ENCODE peak calls at places on chromosomes 16 and 17, in six cellular contexts. T is AG04450, O is tibial nerve, K is left ventricle myocardium inferior, E is heart left ventricle, X is lower leg skin. Y is an unnamed sample.

GRCh38 chr16:86602521-86602920 is 24.2 kb downstream of the FOXL1 start:
- DNase-seq in T (no peak), O (no peak), K (no peak), E (no peak), X (peak; percentile 23), Y (no peak)

GRCh38 chr17:28384281-28385036 is 13.0 kb downstream of the SARM1 start:
- DNase-seq in T (no peak), O (peak; percentile 14), K (peak; percentile 49), E (peak; percentile 58), X (peak; percentile 93), Y (no peak)

GRCh38 chr17:50396261-50397110 is 837 bp downstream of the LRRC59 start:
- DNase-seq in T (no peak), O (peak; percentile 19), K (no peak), E (peak; percentile 18), X (peak; percentile 88), Y (peak; percentile 16)

GRCh38 chr16:65833171-65833871 is 533.2 kb upstream of the CDH5 start:
- DNase-seq in T (peak; percentile 13), O (peak; percentile 36), K (no peak), E (no peak), X (no peak), Y (peak; percentile 35)

GRCh38 chr16:19366384-19366783 is 51.3 kb upstream of the TMC5 start:
- DNase-seq in T (no peak), O (no peak), K (no peak), E (no peak), X (no peak), Y (no peak)

GRCh38 chr16:19384656-19385055 is 33.0 kb upstream of the TMC5 start:
- DNase-seq in T (no peak), O (no peak), K (no peak), E (no peak), X (no peak), Y (no peak)

GRCh38 chr16:23504453-23505179 is 5.7 kb downstream of the GGA2 start:
- DNase-seq in T (peak; percentile 54), O (peak; percentile 50), K (no peak), E (no peak), X (peak; percentile 91), Y (peak; percentile 94)

GRCh38 chr17:37642706-37643105 is 540 bp downstream of the DDX52 start:
- DNase-seq in T (no peak), O (no peak), K (no peak), E (no peak), X (no peak), Y (no peak)

GRCh38 chr16:81610144-81610842 is 165.7 kb downstream of the CMIP start:
- DNase-seq in T (no peak), O (peak; percentile 55), K (peak; percentile 81), E (peak; percentile 74), X (peak; percentile 96), Y (no peak)

GRCh38 chr16:4917117-4917516 is 19.8 kb downstream of the PPL start:
- DNase-seq in T (no peak), O (no peak), K (no peak), E (no peak), X (no peak), Y (peak; percentile 26)

GRCh38 chr17:44314869-44315661 is 6.7 kb downstream of the RUNDC3A start:
- DNase-seq in T (no peak), O (no peak), K (no peak), E (no peak), X (no peak), Y (no peak)

GRCh38 chr17:68456529-68457167 is 648 bp downstream of the WIPI1 start:
- DNase-seq in T (peak; percentile 77), O (peak; percentile 82), K (peak; percentile 82), E (peak; percentile 82), X (peak; percentile 95), Y (peak; percentile 59)

GRCh38 chr16:86396918-86397317 is 113.4 kb upstream of the FOXF1 start:
- DNase-seq in T (peak; percentile 88), O (no peak), K (no peak), E (no peak), X (no peak), Y (peak; percentile 77)

GRCh38 chr17:27455914-27456680 is at the start of gene KSR1:
- DNase-seq in T (no peak), O (peak; percentile 61), K (peak; percentile 82), E (peak; percentile 84), X (peak; percentile 96), Y (peak; percentile 60)

GRCh38 chr16:70769131-70769530 is 31.8 kb downstream of the VAC14 start:
- DNase-seq in T (no peak), O (no peak), K (no peak), E (no peak), X (no peak), Y (no peak)

GRCh38 chr16:57239089-57239488 is 6.0 kb upstream of the ARL2BP start:
- DNase-seq in T (no peak), O (no peak), K (no peak), E (no peak), X (no peak), Y (no peak)

GRCh38 chr17:19660219-19660870 is 11.8 kb downstream of the ALDH3A2 start:
- DNase-seq in T (no peak), O (no peak), K (no peak), E (no peak), X (no peak), Y (no peak)

GRCh38 chr16:57616241-57616640 is 12.2 kb upstream of the ADGRG1 start:
- DNase-seq in T (no peak), O (no peak), K (no peak), E (no peak), X (peak; percentile 73), Y (no peak)

GRCh38 chr17:27576429-27577123 is 54.4 kb upstream of the LGALS9 start:
- DNase-seq in T (no peak), O (no peak), K (no peak), E (no peak), X (no peak), Y (no peak)

GRCh38 chr17:11485802-11486421 is 112.4 kb upstream of the DNAH9 start:
- DNase-seq in T (no peak), O (no peak), K (no peak), E (no peak), X (peak; percentile 34), Y (no peak)

GRCh38 chr16:3098459-3099394 is at the start of gene ZSCAN10:
- DNase-seq in T (no peak), O (no peak), K (no peak), E (no peak), X (no peak), Y (no peak)
- H3K4me3 ChIP-seq in T (peak within 1 kb of the TSS; percentile 41), O (no peak within 1 kb of the TSS), K (peak within 1 kb of the TSS; percentile 51), E (peak within 1 kb of the TSS; percentile 17), X (no peak within 1 kb of the TSS), Y (peak within 1 kb of the TSS; percentile 6)

DNA sequence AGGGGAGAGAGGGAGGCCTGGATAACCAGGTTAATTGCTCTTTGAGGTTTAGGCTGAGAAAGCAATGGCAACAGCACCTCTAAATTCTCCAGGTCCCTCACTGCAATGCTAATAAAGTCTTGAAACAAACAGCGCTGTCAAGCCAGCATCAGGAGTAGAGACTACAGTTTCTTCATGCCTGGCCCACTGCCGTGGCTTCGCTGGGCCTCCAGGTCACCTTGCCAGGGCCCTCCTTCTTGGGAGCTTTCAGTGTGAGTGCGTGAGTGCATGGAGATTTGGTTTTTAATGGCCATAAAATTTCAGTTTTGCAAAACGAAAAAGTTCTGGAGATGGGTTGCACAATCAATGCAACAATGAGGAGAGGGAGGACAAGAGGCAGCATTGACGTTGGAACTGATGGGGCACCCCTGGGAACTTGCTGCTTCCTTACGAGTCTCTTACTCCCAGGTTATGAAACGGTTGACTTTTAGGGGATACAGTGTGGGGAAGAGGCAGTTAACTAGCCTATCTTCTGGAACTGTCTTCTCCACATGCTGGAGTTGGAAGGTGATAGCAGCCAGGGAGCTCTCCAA is 229.4 kb downstream of the XYLT1 start:
- DNase-seq in T (no peak), O (peak; percentile 40), K (no peak), E (no peak), X (peak; percentile 90), Y (no peak)
- TF ChIP-seq CTCF in T (no peak), O (no peak), K (no peak), E (no peak), X (no peak), Y (no peak)

GRCh38 chr17:48037924-48038323 is 327 bp upstream of the COPZ2 start:
- DNase-seq in T (no peak), O (no peak), K (no peak), E (no peak), X (no peak), Y (no peak)
- H3K4me3 ChIP-seq in T (peak overlapping the region; percentile 70), O (peak overlapping the region; percentile 11), K (peak overlapping the region; percentile 84), E (peak overlapping the region; percentile 71), X (no peak overlapping the region), Y (peak overlapping the region; percentile 20)

GRCh38 chr16:46858151-46858550 is 26.0 kb upstream of the GPT2 start:
- DNase-seq in T (no peak), O (no peak), K (no peak), E (no peak), X (no peak), Y (no peak)

GRCh38 chr16:46859719-46860152 is 24.4 kb upstream of the GPT2 start:
- DNase-seq in T (peak; percentile 52), O (no peak), K (no peak), E (no peak), X (no peak), Y (no peak)

GRCh38 chr16:46854846-46855245 is 23.9 kb upstream of the C16orf87 start:
- DNase-seq in T (no peak), O (no peak), K (no peak), E (no peak), X (no peak), Y (no peak)

GRCh38 chr16:46855389-46855788 is 24.4 kb upstream of the C16orf87 start:
- DNase-seq in T (no peak), O (no peak), K (no peak), E (no peak), X (no peak), Y (no peak)

GRCh38 chr16:46857261-46857962 is 26.4 kb upstream of the C16orf87 start:
- DNase-seq in T (peak; percentile 47), O (no peak), K (no peak), E (no peak), X (no peak), Y (peak; percentile 34)
- TF ChIP-seq CTCF in T (peak; percentile 75), O (peak; percentile 46), K (peak; percentile 49), E (peak; percentile 52), X (no peak), Y (peak; percentile 55)

DNA sequence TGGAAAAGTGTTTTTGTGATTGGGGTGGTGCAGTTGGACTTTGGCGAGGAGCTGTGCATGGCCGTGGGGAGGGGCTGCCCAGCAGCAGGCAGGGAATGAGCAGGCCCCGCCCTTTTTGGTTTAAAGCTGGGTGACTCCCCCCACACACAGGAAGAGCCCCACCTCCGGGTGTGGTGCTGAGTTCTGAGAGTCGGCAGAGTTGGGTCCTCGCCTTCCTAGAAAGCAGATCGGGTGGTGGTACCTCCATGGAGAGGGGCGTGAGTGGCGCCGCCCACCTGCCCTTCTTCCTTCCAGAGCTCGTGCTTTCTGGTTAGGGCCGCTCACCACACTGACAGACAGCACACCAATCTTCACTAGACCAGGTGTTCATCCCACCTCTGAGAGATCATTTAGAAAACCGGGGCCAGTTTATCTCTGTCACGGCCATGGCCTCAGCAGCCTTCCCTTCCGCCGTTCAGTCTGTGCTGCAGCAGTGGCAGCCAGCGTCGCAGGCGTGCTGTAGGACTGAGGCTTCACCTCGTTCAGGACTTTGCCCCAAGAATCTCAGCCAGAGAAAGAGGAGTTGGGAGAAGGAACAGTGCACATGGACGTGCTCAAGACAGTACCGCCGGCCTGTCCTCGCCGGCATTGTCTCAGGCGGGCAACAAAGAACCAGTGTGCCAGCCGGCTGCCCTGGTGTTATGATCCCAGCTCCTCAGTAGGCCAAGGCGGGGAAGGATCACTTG is 144.0 kb upstream of the CHMP6 start:
- DNase-seq in T (no peak), O (no peak), K (no peak), E (no peak), X (peak; percentile 72), Y (no peak)
- H3K4me3 ChIP-seq in T (no peak overlapping the region), O (no peak overlapping the region), K (no peak overlapping the region), E (no peak overlapping the region), X (no peak overlapping the region), Y (no peak overlapping the region)

Y was measured in astrocyte of the cerebellum.